ENCODE peak calls at places on chromosomes 3 and 15, in four cellular contexts. F is heart left ventricle, K is neural progenitor cell, B is HCT116. N is an unnamed sample. For H3K4me1, the result is how much of the 10 kb centered on the place peaks cover.

GRCh38 chr3:79115458-79115857 is 652.3 kb downstream of the ROBO1 start:
- DNase-seq in F (no peak), K (no peak), B (no peak), N (no peak)

GRCh38 chr15:101781927-101782326 is 21.4 kb upstream of the OR4F6 start:
- DNase-seq in F (no peak), K (peak), B (no peak), N (no peak)

GRCh38 chr15:71296032-71296686 is 180.9 kb downstream of the THSD4 start:
- DNase-seq in F (no peak), K (no peak), B (peak), N (no peak)

GRCh38 chr3:7447197-7447769 is 586.4 kb downstream of the GRM7 start:
- DNase-seq in F (no peak), K (no peak), B (no peak), N (no peak)

GRCh38 chr15:52795464-52796227 is 5.5 kb upstream of the ONECUT1 start:
- DNase-seq in F (no peak), K (no peak), B (no peak), N (no peak)

GRCh38 chr3:106759686-106760085 is 617.6 kb upstream of the CCDC54 start:
- DNase-seq in F (no peak), K (no peak), B (no peak), N (no peak)

GRCh38 chr3:72139316-72139715 is 354.4 kb upstream of the PROK2 start:
- DNase-seq in F (no peak), K (no peak), B (no peak), N (no peak)

GRCh38 chr3:115676336-115676735 is 53.0 kb downstream of the GAP43 start:
- DNase-seq in F (no peak), K (no peak), B (no peak), N (no peak)

GRCh38 chr3:138686771-138687221 is 78.2 kb downstream of the FAIM start:
- DNase-seq in F (no peak), K (no peak), B (no peak), N (no peak)

GRCh38 chr15:73573572-73573971 is 59.6 kb downstream of the NPTN start:
- DNase-seq in F (peak), K (no peak), B (no peak), N (no peak)

GRCh38 chr3:53708001-53708621 is 138.1 kb downstream of the CHDH start:
- DNase-seq in F (peak), K (no peak), B (no peak), N (peak)

GRCh38 chr3:63562323-63562722 is 90.2 kb upstream of the SNTN start:
- DNase-seq in F (no peak), K (no peak), B (no peak), N (no peak)

GRCh38 chr3:143750856-143751255 is 97.4 kb downstream of the SLC9A9 start:
- DNase-seq in F (no peak), K (no peak), B (no peak), N (no peak)

GRCh38 chr3:52176951-52177700 is 20.8 kb upstream of the ALAS1 start:
- DNase-seq in F (no peak), K (no peak), B (no peak), N (no peak)

GRCh38 chr3:14274999-14275961 is 96.7 kb downstream of the LSM3 start:
- DNase-seq in F (no peak), K (peak), B (peak), N (no peak)

GRCh38 chr3:55698826-55699225 is 211.7 kb upstream of the WNT5A start:
- DNase-seq in F (no peak), K (peak), B (no peak), N (no peak)

GRCh38 chr3:55488398-55489055 is 1.4 kb upstream of the WNT5A start:
- DNase-seq in F (peak), K (peak), B (no peak), N (no peak)

GRCh38 chr3:157534725-157535161 is 31.5 kb upstream of the VEPH1 start:
- DNase-seq in F (no peak), K (no peak), B (no peak), N (no peak)

GRCh38 chr3:135927170-135927569 is 38.4 kb upstream of the PPP2R3A start:
- DNase-seq in F (no peak), K (no peak), B (no peak), N (no peak)

GRCh38 chr3:132254076-132254755 is 63.0 kb upstream of the ACP3 start:
- DNase-seq in F (no peak), K (no peak), B (no peak), N (no peak)

GRCh38 chr3:123244128-123244527 is 42.4 kb downstream of the SEC22A start:
- DNase-seq in F (no peak), K (no peak), B (no peak), N (no peak)

GRCh38 chr15:48627260-48627969 is 18.1 kb downstream of the FBN1 start:
- DNase-seq in F (no peak), K (peak), B (no peak), N (no peak)

GRCh38 chr3:15953841-15954240 is 156.1 kb upstream of the ANKRD28 start:
- DNase-seq in F (no peak), K (no peak), B (peak), N (no peak)

GRCh38 chr3:46903341-46904302 is 26.1 kb downstream of the PTH1R start:
- DNase-seq in F (peak), K (no peak), B (no peak), N (no peak)

GRCh38 chr15:70272565-70273355 is 175.0 kb upstream of the TLE3 start:
- DNase-seq in F (no peak), K (no peak), B (no peak), N (no peak)

GRCh38 chr3:23153034-23153433 is 50.1 kb upstream of the UBE2E2 start:
- DNase-seq in F (no peak), K (no peak), B (no peak), N (no peak)

GRCh38 chr3:142656595-142656994 is 60.4 kb downstream of the PLS1 start:
- DNase-seq in F (no peak), K (no peak), B (no peak), N (no peak)

GRCh38 chr3:18758047-18758704 is 333.0 kb upstream of the SATB1 start:
- DNase-seq in F (no peak), K (peak), B (peak), N (no peak)

GRCh38 chr15:35674873-35675781 is 129.2 kb upstream of the DPH6 start:
- DNase-seq in F (no peak), K (no peak), B (no peak), N (no peak)

DNA sequence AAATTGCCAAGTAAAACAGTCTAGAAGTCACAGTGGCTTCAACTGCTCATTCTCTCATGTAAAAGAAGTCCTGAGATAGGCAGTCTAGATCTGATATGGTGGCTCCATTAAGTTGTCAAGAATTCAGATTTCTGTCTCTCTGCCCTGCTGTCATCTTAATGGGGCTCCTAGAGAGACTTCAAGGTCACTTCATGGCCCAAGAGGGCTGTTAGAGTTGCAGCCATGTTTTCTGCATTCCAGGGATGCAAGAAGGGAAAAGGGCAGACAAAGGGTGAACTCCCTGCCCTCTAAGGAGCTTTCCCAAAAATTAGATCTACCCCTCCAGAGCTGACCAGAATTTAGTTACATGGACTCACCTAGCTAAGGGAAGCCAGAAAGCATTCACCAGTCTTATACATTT is 23.1 kb downstream of the ABHD2 start:
- DNase-seq in F (no peak), K (no peak), B (no peak), N (no peak)
- H3K4me1 ChIP-seq in F (under half), K (under half), B (under half), N (half or more)

GRCh38 chr15:89860446-89860845 is 33.3 kb downstream of the AP3S2 start:
- DNase-seq in F (no peak), K (no peak), B (no peak), N (no peak)

GRCh38 chr15:89863918-89864317 is 29.9 kb downstream of the AP3S2 start:
- DNase-seq in F (no peak), K (no peak), B (no peak), N (no peak)

GRCh38 chr15:89858661-89859458 is 34.9 kb downstream of the AP3S2 start:
- DNase-seq in F (no peak), K (no peak), B (no peak), N (no peak)

GRCh38 chr15:89857673-89858072 is 36.1 kb downstream of the AP3S2 start:
- DNase-seq in F (no peak), K (no peak), B (no peak), N (no peak)

DNA sequence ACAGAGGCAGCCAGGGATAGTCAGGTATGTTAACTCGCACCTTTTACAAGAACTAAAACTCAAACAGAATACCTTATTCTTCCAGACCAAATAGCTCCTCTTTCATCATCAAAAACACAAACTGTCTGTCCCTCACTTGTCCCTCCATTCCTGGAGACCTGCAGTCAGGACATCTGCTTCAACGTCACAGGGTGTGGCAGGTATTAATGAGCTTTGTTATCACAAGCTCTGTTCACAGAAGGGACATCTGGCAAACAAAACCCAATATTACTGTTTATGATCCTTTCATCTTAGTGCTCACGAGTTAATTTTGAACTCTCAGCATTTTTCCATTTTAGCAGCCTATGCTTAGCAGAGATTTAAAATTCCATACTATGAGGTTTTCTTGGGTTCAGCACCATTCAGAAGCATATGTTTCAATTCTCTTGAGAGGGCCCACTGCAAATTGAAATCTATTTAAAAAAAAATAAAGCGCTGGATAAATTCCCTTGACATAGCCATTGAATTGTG is 32.9 kb downstream of the AP3S2 start:
- DNase-seq in F (no peak), K (no peak), B (no peak), N (no peak)
- TF ChIP-seq CTCF in F (no peak), K (no peak), B (no peak), N (no peak)

GRCh38 chr15:66937588-66937987 is 127.8 kb upstream of the SMAD3 start:
- DNase-seq in F (no peak), K (no peak), B (no peak), N (no peak)

GRCh38 chr15:66940368-66940767 is 125.0 kb upstream of the SMAD3 start:
- DNase-seq in F (no peak), K (no peak), B (no peak), N (no peak)

GRCh38 chr15:66938114-66938830 is 127.1 kb upstream of the SMAD3 start:
- DNase-seq in F (no peak), K (no peak), B (no peak), N (no peak)

GRCh38 chr15:66939451-66940023 is 125.9 kb upstream of the SMAD3 start:
- DNase-seq in F (no peak), K (no peak), B (no peak), N (no peak)

GRCh38 chr15:66939016-66939415 is 126.4 kb upstream of the SMAD3 start:
- DNase-seq in F (no peak), K (no peak), B (no peak), N (no peak)
- H3K4me1 ChIP-seq in F (under half), K (under half), B (under half), N (under half)

GRCh38 chr3:184295771-184296170 is 3.3 kb upstream of the PSMD2 start:
- DNase-seq in F (no peak), K (no peak), B (no peak), N (no peak)
- TF ChIP-seq CTCF in F (no peak), K (no peak), B (no peak), N (no peak)

GRCh38 chr15:99507732-99508571 is 57.8 kb upstream of the MEF2A start:
- DNase-seq in F (peak), K (no peak), B (no peak), N (peak)

GRCh38 chr15:99511529-99511864 is 54.3 kb upstream of the MEF2A start:
- DNase-seq in F (no peak), K (no peak), B (no peak), N (no peak)

GRCh38 chr15:99508807-99509311 is 56.9 kb upstream of the MEF2A start:
- DNase-seq in F (no peak), K (no peak), B (no peak), N (no peak)

GRCh38 chr15:99511865-99512632 is 53.7 kb upstream of the MEF2A start:
- DNase-seq in F (peak), K (no peak), B (no peak), N (peak)

GRCh38 chr15:99509686-99510461 is 55.9 kb upstream of the MEF2A start:
- DNase-seq in F (no peak), K (no peak), B (no peak), N (no peak)
- H3K4me1 ChIP-seq in F (under half), K (under half), B (under half), N (half or more)

GRCh38 chr3:101495552-101495951 is 17.5 kb downstream of the SENP7 start:
- DNase-seq in F (no peak), K (no peak), B (no peak), N (no peak)
- TF ChIP-seq CTCF in F (no peak), K (peak), B (no peak), N (no peak)

GRCh38 chr3:158709666-158710083 is 22.6 kb downstream of the RARRES1 start:
- DNase-seq in F (no peak), K (no peak), B (no peak), N (peak)
- H3K4me1 ChIP-seq in F (under half), K (under half), B (under half), N (under half)

DNA sequence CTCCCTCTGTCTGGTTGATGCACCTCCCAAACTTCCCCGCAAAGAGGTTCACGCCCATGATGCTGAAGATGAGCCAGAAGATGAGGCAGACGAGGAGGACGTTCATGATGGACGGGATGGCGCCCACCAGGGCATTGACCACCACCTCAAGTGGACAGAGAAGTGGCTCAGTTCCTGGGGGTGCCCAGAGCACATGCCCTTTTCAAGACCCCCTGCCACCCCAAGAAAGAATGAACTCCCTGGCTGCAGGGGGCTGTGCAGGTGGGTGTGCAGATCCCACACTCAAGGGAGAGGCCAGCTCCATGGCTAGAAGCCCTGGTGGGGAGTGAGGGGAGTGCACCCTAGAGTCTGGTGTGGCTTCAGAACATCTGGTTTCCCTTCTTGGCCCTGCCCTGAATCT is 64.1 kb downstream of the EXOG start:
- DNase-seq in F (no peak), K (no peak), B (no peak), N (no peak)
- TF ChIP-seq CTCF in F (no peak), K (no peak), B (peak), N (no peak)